ENCODE peak calls at places on chromosomes 3 and 15, in four cellular contexts. M is CD4-positive, alpha-beta T cell; Q is right lobe of liver; E is left ventricle myocardium inferior. L is an unnamed sample.

GRCh38 chr3:18883553-18883952 is 264.8 kb upstream of the KCNH8 start:
- DNase-seq in M (no peak), E (no peak), Q (no peak), L (no peak)

GRCh38 chr3:27031476-27031875 is 337.7 kb downstream of the NEK10 start:
- DNase-seq in Q (no peak), E (no peak), M (no peak), L (no peak)

GRCh38 chr3:159764211-159765024 is 224.2 kb upstream of the IL12A start:
- DNase-seq in M (no peak), E (peak), Q (peak), L (peak)

GRCh38 chr15:58682234-58682633 is 67.3 kb downstream of the ADAM10 start:
- DNase-seq in M (no peak), Q (no peak), E (no peak), L (no peak)

GRCh38 chr3:187958432-187959003 is 195.4 kb upstream of the LPP start:
- DNase-seq in M (peak), E (no peak), Q (no peak), L (no peak)

GRCh38 chr3:195001961-195002861 is 268.7 kb downstream of the XXYLT1 start:
- DNase-seq in M (no peak), Q (peak), E (peak), L (peak)

GRCh38 chr3:4828279-4829030 is 150.8 kb upstream of the BHLHE40 start:
- DNase-seq in M (no peak), Q (no peak), E (peak), L (no peak)

GRCh38 chr15:25862469-25863066 is 559 bp downstream of the ATP10A start:
- DNase-seq in M (peak), Q (no peak), E (no peak), L (no peak)

GRCh38 chr15:74955796-74956647 is 550 bp downstream of the RPP25 start:
- DNase-seq in Q (peak), M (peak), E (peak), L (peak)

GRCh38 chr15:77075528-77075927 is 4.6 kb upstream of the TSPAN3 start:
- DNase-seq in M (no peak), Q (no peak), E (no peak), L (no peak)

GRCh38 chr3:114218578-114219185 is 18.7 kb downstream of the ZNF80 start:
- DNase-seq in M (no peak), Q (no peak), E (no peak), L (no peak)

GRCh38 chr15:33132722-33133345 is 61.7 kb downstream of the FMN1 start:
- DNase-seq in M (no peak), E (no peak), Q (no peak), L (peak)

GRCh38 chr3:177640319-177640997 is 443.2 kb upstream of the TBL1XR1 start:
- DNase-seq in E (no peak), M (no peak), Q (no peak), L (no peak)

GRCh38 chr15:101813803-101814534 is 2.0 kb downstream of the OR4F15 start:
- DNase-seq in E (no peak), Q (no peak), M (no peak), L (no peak)

GRCh38 chr3:28018925-28019718 is 222.3 kb upstream of the CMC1 start:
- DNase-seq in M (no peak), E (no peak), Q (no peak), L (no peak)

GRCh38 chr3:131053021-131053420 is 26.3 kb downstream of the NEK11 start:
- DNase-seq in E (no peak), Q (no peak), M (no peak), L (no peak)

GRCh38 chr3:131048030-131048429 is 21.4 kb downstream of the NEK11 start:
- DNase-seq in E (no peak), M (no peak), Q (no peak), L (no peak)

GRCh38 chr3:131047582-131047981 is 20.9 kb downstream of the NEK11 start:
- DNase-seq in E (no peak), Q (no peak), M (no peak), L (no peak)
- TF ChIP-seq CTCF in E (no peak), Q (no peak), M (no peak), L (no peak)

GRCh38 chr15:61839541-61839940 is 220.7 kb downstream of the VPS13C start:
- DNase-seq in E (no peak), M (no peak), Q (no peak), L (no peak)

GRCh38 chr15:61835029-61835428 is 225.2 kb downstream of the VPS13C start:
- DNase-seq in E (no peak), M (no peak), Q (no peak), L (no peak)

GRCh38 chr15:61832223-61832622 is 228.0 kb downstream of the VPS13C start:
- DNase-seq in M (no peak), E (no peak), Q (no peak), L (no peak)

GRCh38 chr15:61834076-61834697 is 226.1 kb downstream of the VPS13C start:
- DNase-seq in E (peak), Q (peak), M (peak), L (peak)

DNA sequence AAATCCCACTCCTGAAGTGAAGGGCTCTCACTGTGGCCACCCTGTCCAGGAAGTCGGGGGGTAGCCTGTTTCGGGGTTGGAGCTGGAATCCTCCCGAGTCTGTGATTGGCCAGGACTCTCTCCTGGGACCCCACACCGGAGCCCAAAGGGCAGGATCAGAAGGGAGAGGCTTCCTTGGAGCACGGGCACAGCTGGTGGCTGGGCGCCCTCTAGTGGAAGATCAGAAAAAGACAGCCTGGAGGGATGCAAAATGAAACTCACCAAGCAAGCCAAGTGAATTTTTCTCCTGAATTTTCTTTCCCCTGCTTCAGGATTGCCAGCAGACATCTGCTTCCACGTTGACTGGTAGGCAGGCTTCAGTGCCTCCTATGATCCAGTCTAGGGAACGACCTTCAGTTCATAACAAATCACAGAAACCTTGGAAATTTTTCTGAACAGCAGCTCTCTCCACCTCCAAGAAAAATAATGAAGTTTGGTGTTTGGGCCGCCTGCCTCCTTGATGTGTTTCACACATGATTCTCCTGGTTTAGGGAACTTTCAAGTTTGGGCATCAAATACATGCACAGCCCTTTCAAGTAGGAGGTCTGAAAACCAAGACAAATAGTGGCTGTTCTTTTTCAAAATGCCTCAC is 224.7 kb downstream of the VPS13C start:
- DNase-seq in M (peak), Q (no peak), E (peak), L (peak)
- TF ChIP-seq CTCF in M (peak), Q (peak), E (peak), L (peak)

GRCh38 chr3:44924102-44925084 is 50.0 kb downstream of the TGM4 start:
- DNase-seq in E (no peak), Q (no peak), M (no peak), L (no peak)
- TF ChIP-seq CTCF in E (no peak), Q (no peak), M (no peak), L (no peak)

GRCh38 chr3:136595862-136596697 is 156.1 kb downstream of the STAG1 start:
- DNase-seq in M (no peak), E (no peak), Q (no peak), L (no peak)
- TF ChIP-seq CTCF in M (no peak), E (no peak), Q (no peak), L (no peak)

GRCh38 chr3:12484198-12484982 is at the start of gene TSEN2:
- DNase-seq in Q (peak), M (peak), E (peak), L (peak)
- TF ChIP-seq CTCF in Q (no peak), M (no peak), E (peak), L (no peak)

GRCh38 chr15:67878647-67879293 is 38.9 kb upstream of the RNU6-1 start:
- DNase-seq in E (no peak), Q (no peak), M (no peak), L (no peak)

GRCh38 chr15:67870868-67871408 is 31.1 kb upstream of the RNU6-1 start:
- DNase-seq in Q (no peak), M (no peak), E (no peak), L (no peak)

GRCh38 chr15:67869700-67870099 is 29.9 kb upstream of the RNU6-1 start:
- DNase-seq in Q (no peak), M (no peak), E (no peak), L (no peak)

GRCh38 chr15:67879440-67880129 is 39.7 kb upstream of the RNU6-1 start:
- DNase-seq in M (no peak), Q (no peak), E (no peak), L (no peak)

GRCh38 chr15:67873777-67874176 is 33.9 kb upstream of the RNU6-1 start:
- DNase-seq in M (no peak), E (no peak), Q (no peak), L (no peak)
- TF ChIP-seq CTCF in M (no peak), E (no peak), Q (no peak), L (no peak)

GRCh38 chr15:65869127-65869953 is at the start of gene RAB11A:
- DNase-seq in E (peak), Q (peak), M (peak), L (peak)
- TF ChIP-seq CTCF in E (peak), Q (peak), M (peak), L (peak)

GRCh38 chr15:96477227-96477626 is 146.7 kb downstream of the NR2F2 start:
- DNase-seq in E (no peak), Q (no peak), M (no peak), L (no peak)
- TF ChIP-seq CTCF in E (no peak), Q (no peak), M (no peak), L (no peak)